ENCODE peak calls at places on chromosome 19, in six cellular contexts. One of them, this sample, is unnamed.

GRCh38 chr19:6739390-6739883 is at the start of gene TRIP10:
- DNase-seq in tibial nerve: peak; percentile 85
- DNase-seq in stimulated activated CD8-positive, alpha-beta memory T cell treated with anti-CD3 and anti-CD28 coated beads, Interleukin-7, amount 100 ng/mL, for 24 hours: peak; percentile 50
- DNase-seq in T-cell: peak; percentile 81
- DNase-seq in germinal center: peak; percentile 93
- DNase-seq in substantia nigra: no peak
- DNase-seq in this sample: peak; percentile 96

GRCh38 chr19:10007811-10008211 is 2.5 kb downstream of the COL5A3 start:
- DNase-seq in substantia nigra: no peak
- DNase-seq in tibial nerve: no peak
- DNase-seq in germinal center: no peak
- DNase-seq in T-cell: no peak
- DNase-seq in stimulated activated CD8-positive, alpha-beta memory T cell treated with anti-CD3 and anti-CD28 coated beads, Interleukin-7, amount 100 ng/mL, for 24 hours: no peak
- DNase-seq in this sample: no peak

GRCh38 chr19:54324071-54324470 is 11.1 kb upstream of the LILRA5 start:
- DNase-seq in T-cell: no peak
- DNase-seq in tibial nerve: no peak
- DNase-seq in stimulated activated CD8-positive, alpha-beta memory T cell treated with anti-CD3 and anti-CD28 coated beads, Interleukin-7, amount 100 ng/mL, for 24 hours: no peak
- DNase-seq in germinal center: no peak
- DNase-seq in substantia nigra: no peak
- DNase-seq in this sample: no peak

GRCh38 chr19:18202759-18203407 is 959 bp downstream of the RAB3A start:
- DNase-seq in T-cell: no peak
- DNase-seq in substantia nigra: no peak
- DNase-seq in tibial nerve: no peak
- DNase-seq in stimulated activated CD8-positive, alpha-beta memory T cell treated with anti-CD3 and anti-CD28 coated beads, Interleukin-7, amount 100 ng/mL, for 24 hours: no peak
- DNase-seq in germinal center: peak; percentile 19
- DNase-seq in this sample: peak; percentile 70

GRCh38 chr19:46634656-46635218 is 1.3 kb downstream of the GNG8 start:
- DNase-seq in tibial nerve: no peak
- DNase-seq in substantia nigra: no peak
- DNase-seq in germinal center: no peak
- DNase-seq in T-cell: no peak
- DNase-seq in stimulated activated CD8-positive, alpha-beta memory T cell treated with anti-CD3 and anti-CD28 coated beads, Interleukin-7, amount 100 ng/mL, for 24 hours: no peak
- DNase-seq in this sample: no peak

GRCh38 chr19:32436692-32437091 is 31.1 kb downstream of the DPY19L3 start:
- DNase-seq in substantia nigra: no peak
- DNase-seq in stimulated activated CD8-positive, alpha-beta memory T cell treated with anti-CD3 and anti-CD28 coated beads, Interleukin-7, amount 100 ng/mL, for 24 hours: no peak
- DNase-seq in germinal center: no peak
- DNase-seq in T-cell: no peak
- DNase-seq in tibial nerve: no peak
- DNase-seq in this sample: no peak

GRCh38 chr19:34359954-34360315 is 5.1 kb upstream of the GPI start:
- DNase-seq in stimulated activated CD8-positive, alpha-beta memory T cell treated with anti-CD3 and anti-CD28 coated beads, Interleukin-7, amount 100 ng/mL, for 24 hours: no peak
- DNase-seq in germinal center: no peak
- DNase-seq in tibial nerve: no peak
- DNase-seq in T-cell: no peak
- DNase-seq in substantia nigra: no peak
- DNase-seq in this sample: no peak

GRCh38 chr19:18676692-18677091 is 6.8 kb upstream of the CRTC1 start:
- DNase-seq in germinal center: no peak
- DNase-seq in T-cell: no peak
- DNase-seq in stimulated activated CD8-positive, alpha-beta memory T cell treated with anti-CD3 and anti-CD28 coated beads, Interleukin-7, amount 100 ng/mL, for 24 hours: no peak
- DNase-seq in substantia nigra: no peak
- DNase-seq in tibial nerve: no peak
- DNase-seq in this sample: no peak

GRCh38 chr19:38975214-38975860 is at the start of gene FBXO17:
- DNase-seq in germinal center: no peak
- DNase-seq in stimulated activated CD8-positive, alpha-beta memory T cell treated with anti-CD3 and anti-CD28 coated beads, Interleukin-7, amount 100 ng/mL, for 24 hours: no peak
- DNase-seq in T-cell: no peak
- DNase-seq in tibial nerve: peak; percentile 29
- DNase-seq in substantia nigra: no peak
- DNase-seq in this sample: no peak

GRCh38 chr19:11324079-11324661 is 15.3 kb downstream of the RAB3D start:
- DNase-seq in T-cell: no peak
- DNase-seq in tibial nerve: peak; percentile 51
- DNase-seq in substantia nigra: no peak
- DNase-seq in stimulated activated CD8-positive, alpha-beta memory T cell treated with anti-CD3 and anti-CD28 coated beads, Interleukin-7, amount 100 ng/mL, for 24 hours: no peak
- DNase-seq in germinal center: no peak
- DNase-seq in this sample: peak; percentile 31

GRCh38 chr19:34503546-34504272 is 22.2 kb downstream of the WTIP start:
- DNase-seq in germinal center: no peak
- DNase-seq in substantia nigra: no peak
- DNase-seq in tibial nerve: no peak
- DNase-seq in stimulated activated CD8-positive, alpha-beta memory T cell treated with anti-CD3 and anti-CD28 coated beads, Interleukin-7, amount 100 ng/mL, for 24 hours: no peak
- DNase-seq in T-cell: no peak
- DNase-seq in this sample: no peak

GRCh38 chr19:43784251-43784980 is 3.6 kb upstream of the KCNN4 start:
- DNase-seq in substantia nigra: no peak
- DNase-seq in germinal center: no peak
- DNase-seq in tibial nerve: no peak
- DNase-seq in stimulated activated CD8-positive, alpha-beta memory T cell treated with anti-CD3 and anti-CD28 coated beads, Interleukin-7, amount 100 ng/mL, for 24 hours: peak; percentile 41
- DNase-seq in T-cell: no peak
- DNase-seq in this sample: peak; percentile 89

GRCh38 chr19:3873151-3873550 is 4.3 kb upstream of the ZFR2 start:
- DNase-seq in germinal center: no peak
- DNase-seq in tibial nerve: no peak
- DNase-seq in T-cell: no peak
- DNase-seq in substantia nigra: no peak
- DNase-seq in stimulated activated CD8-positive, alpha-beta memory T cell treated with anti-CD3 and anti-CD28 coated beads, Interleukin-7, amount 100 ng/mL, for 24 hours: no peak
- DNase-seq in this sample: no peak

GRCh38 chr19:11942843-11943108 is 17.9 kb downstream of the ZNF700 start:
- DNase-seq in tibial nerve: no peak
- DNase-seq in T-cell: no peak
- DNase-seq in germinal center: no peak
- DNase-seq in stimulated activated CD8-positive, alpha-beta memory T cell treated with anti-CD3 and anti-CD28 coated beads, Interleukin-7, amount 100 ng/mL, for 24 hours: no peak
- DNase-seq in substantia nigra: no peak
- DNase-seq in this sample: peak; percentile 44

GRCh38 chr19:38204096-38204495 is 19.9 kb downstream of the DPF1 start:
- DNase-seq in stimulated activated CD8-positive, alpha-beta memory T cell treated with anti-CD3 and anti-CD28 coated beads, Interleukin-7, amount 100 ng/mL, for 24 hours: no peak
- DNase-seq in tibial nerve: no peak
- DNase-seq in T-cell: no peak
- DNase-seq in germinal center: no peak
- DNase-seq in substantia nigra: no peak
- DNase-seq in this sample: no peak